ENCODE peak calls at places on chromosomes 16 and 17, in nine cellular contexts. E, O, Y, R, D, N, V, G and Q are unnamed samples.

GRCh38 chr17:17809527-17810373 is 27.0 kb downstream of the SREBF1 start:
- DNase-seq in E (peak; percentile 71), O (no peak), Y (no peak), R (no peak), D (no peak), N (no peak), V (peak; percentile 41), G (peak; percentile 86), Q (peak; percentile 55)

GRCh38 chr17:36197389-36197708 is 791 bp upstream of the CCL3L1 start:
- DNase-seq in E (no peak), O (no peak), Y (no peak), R (no peak), D (no peak), N (no peak), V (no peak), G (no peak), Q (no peak)

GRCh38 chr17:69213059-69213813 is 15.4 kb downstream of the ABCA10 start:
- DNase-seq in E (no peak), O (no peak), Y (no peak), R (no peak), D (no peak), N (peak; percentile 17), V (no peak), G (no peak), Q (no peak)

GRCh38 chr16:71353736-71354135 is 4.8 kb upstream of the CALB2 start:
- DNase-seq in E (no peak), O (no peak), Y (no peak), R (no peak), D (no peak), N (no peak), V (no peak), G (no peak), Q (no peak)

GRCh38 chr17:13204607-13205237 is 186.9 kb upstream of the ELAC2 start:
- DNase-seq in E (no peak), O (no peak), Y (peak; percentile 34), R (no peak), D (no peak), N (no peak), V (no peak), G (no peak), Q (no peak)

GRCh38 chr17:1256699-1257098 is 13.5 kb upstream of the BHLHA9 start:
- DNase-seq in E (no peak), O (no peak), Y (no peak), R (no peak), D (no peak), N (no peak), V (no peak), G (no peak), Q (no peak)

GRCh38 chr17:62398891-62399290 is 18.5 kb downstream of the EFCAB3 start:
- DNase-seq in E (no peak), O (no peak), Y (no peak), R (no peak), D (no peak), N (no peak), V (no peak), G (no peak), Q (no peak)

GRCh38 chr16:74936902-74937560 is 47.9 kb downstream of the WDR59 start:
- DNase-seq in E (no peak), O (peak; percentile 95), Y (peak; percentile 93), R (no peak), D (no peak), N (no peak), V (peak; percentile 83), G (no peak), Q (no peak)

GRCh38 chr16:57577214-57577613 is 34.8 kb downstream of the ADGRG5 start:
- DNase-seq in E (no peak), O (no peak), Y (no peak), R (no peak), D (no peak), N (no peak), V (no peak), G (no peak), Q (no peak)

GRCh38 chr16:30902070-30902972 is 5.9 kb downstream of the CTF1 start:
- DNase-seq in E (peak; percentile 90), O (peak; percentile 63), Y (peak; percentile 62), R (peak; percentile 83), D (peak; percentile 81), N (no peak), V (peak; percentile 28), G (peak; percentile 81), Q (peak; percentile 70)

GRCh38 chr16:30903596-30903995 is 7.2 kb downstream of the CTF1 start:
- DNase-seq in E (no peak), O (no peak), Y (no peak), R (peak; percentile 51), D (no peak), N (peak; percentile 38), V (no peak), G (peak; percentile 72), Q (peak; percentile 24)

GRCh38 chr16:30901201-30902069 is 5.0 kb downstream of the CTF1 start:
- DNase-seq in E (no peak), O (no peak), Y (no peak), R (no peak), D (no peak), N (no peak), V (no peak), G (no peak), Q (no peak)

GRCh38 chr16:30904114-30904780 is 7.8 kb downstream of the CTF1 start:
- DNase-seq in E (no peak), O (no peak), Y (no peak), R (peak; percentile 48), D (no peak), N (peak; percentile 63), V (no peak), G (no peak), Q (no peak)

GRCh38 chr16:30903002-30903401 is 6.6 kb downstream of the CTF1 start:
- DNase-seq in E (no peak), O (no peak), Y (no peak), R (no peak), D (no peak), N (no peak), V (no peak), G (no peak), Q (no peak)
- H3K4me3 ChIP-seq in E (peak overlapping the region; percentile 56), O (no peak overlapping the region), Y (no peak overlapping the region), R (peak overlapping the region; percentile 56), D (peak overlapping the region; percentile 49), N (no peak overlapping the region), V (no peak overlapping the region), G (no peak overlapping the region), Q (no peak overlapping the region)

DNA sequence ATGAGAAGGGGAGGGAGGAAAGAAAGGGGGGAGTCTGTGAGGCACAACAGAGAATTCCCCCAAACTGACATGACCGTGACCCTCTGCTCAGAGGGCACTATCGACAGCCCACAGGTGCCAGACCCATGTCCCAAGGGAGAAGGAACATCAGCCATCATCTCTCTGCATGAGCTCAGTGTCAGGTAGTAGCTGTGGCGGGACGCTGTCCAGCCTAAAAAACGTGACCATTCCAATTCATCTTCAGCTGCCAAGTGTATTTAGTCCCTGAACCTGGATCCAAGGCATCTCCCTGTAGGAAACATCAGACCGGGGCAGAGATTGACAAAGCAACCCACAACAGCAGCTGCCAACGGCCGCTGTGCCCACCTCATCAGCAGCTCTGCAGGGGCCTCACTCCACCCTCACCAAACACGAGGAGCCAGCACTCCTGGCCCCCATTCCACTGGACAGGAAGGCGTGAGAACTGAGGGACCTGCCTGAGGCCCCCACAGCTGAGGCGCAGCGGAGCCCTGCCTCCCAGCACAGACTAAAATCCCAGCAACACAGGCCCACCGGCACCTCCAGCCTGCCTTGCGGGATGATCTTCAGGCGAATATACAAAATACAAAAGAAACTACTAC is 8.6 kb downstream of the TAF1C start:
- DNase-seq in E (no peak), O (no peak), Y (no peak), R (no peak), D (no peak), N (no peak), V (no peak), G (no peak), Q (no peak)
- H3K4me3 ChIP-seq in E (no peak overlapping the region), O (no peak overlapping the region), Y (no peak overlapping the region), R (no peak overlapping the region), D (no peak overlapping the region), N (no peak overlapping the region), V (no peak overlapping the region), G (no peak overlapping the region), Q (no peak overlapping the region)

GRCh38 chr16:84528317-84528716 is 23.9 kb upstream of the MEAK7 start:
- DNase-seq in E (no peak), O (no peak), Y (no peak), R (no peak), D (no peak), N (no peak), V (no peak), G (no peak), Q (no peak)

GRCh38 chr16:84529607-84530006 is 25.1 kb upstream of the MEAK7 start:
- DNase-seq in E (no peak), O (no peak), Y (no peak), R (no peak), D (no peak), N (no peak), V (no peak), G (no peak), Q (no peak)

GRCh38 chr16:84527486-84528269 is 23.2 kb upstream of the MEAK7 start:
- DNase-seq in E (no peak), O (no peak), Y (no peak), R (peak; percentile 20), D (no peak), N (no peak), V (no peak), G (no peak), Q (peak; percentile 10)

GRCh38 chr16:84524346-84524920 is 20.0 kb upstream of the MEAK7 start:
- DNase-seq in E (no peak), O (no peak), Y (no peak), R (no peak), D (no peak), N (no peak), V (no peak), G (no peak), Q (peak; percentile 43)

DNA sequence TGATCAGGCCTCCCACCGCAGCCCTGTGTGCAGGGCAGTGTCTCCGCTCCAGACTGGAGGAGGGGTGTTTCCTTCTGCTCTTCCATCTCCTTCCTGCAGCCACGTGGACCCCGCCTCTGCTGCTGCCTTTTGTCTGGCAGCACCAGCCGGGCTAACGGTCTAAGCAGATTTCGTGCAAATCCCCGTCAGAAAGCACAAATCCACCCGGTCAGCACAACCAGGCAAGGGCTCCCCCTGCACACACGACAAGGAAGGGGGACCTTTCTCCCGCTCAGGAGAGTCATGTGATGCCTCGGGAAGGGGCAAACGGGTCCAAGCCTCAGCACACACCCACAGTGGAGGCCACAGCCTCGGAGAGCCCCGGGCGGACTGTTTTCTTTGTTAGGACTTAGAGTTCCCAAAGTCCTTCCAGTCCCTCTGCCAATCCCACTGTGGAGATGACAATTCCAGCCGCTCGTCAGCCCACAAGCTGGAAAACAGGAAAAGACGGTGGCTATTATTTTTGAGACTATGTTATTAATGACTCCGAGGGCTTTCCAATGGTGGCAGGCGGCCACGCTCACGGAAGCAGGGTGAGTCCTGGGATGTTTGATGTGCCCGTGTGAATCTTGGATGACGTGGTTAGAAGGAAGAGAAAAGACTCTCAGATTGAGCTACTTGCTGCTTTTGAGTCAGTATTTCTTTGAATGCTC is 22.5 kb upstream of the MEAK7 start:
- DNase-seq in E (no peak), O (peak; percentile 49), Y (no peak), R (peak; percentile 39), D (no peak), N (no peak), V (peak; percentile 62), G (no peak), Q (peak; percentile 19)
- H3K4me3 ChIP-seq in E (no peak overlapping the region), O (no peak overlapping the region), Y (no peak overlapping the region), R (peak overlapping the region; percentile 12), D (no peak overlapping the region), N (no peak overlapping the region), V (no peak overlapping the region), G (no peak overlapping the region), Q (no peak overlapping the region)

DNA sequence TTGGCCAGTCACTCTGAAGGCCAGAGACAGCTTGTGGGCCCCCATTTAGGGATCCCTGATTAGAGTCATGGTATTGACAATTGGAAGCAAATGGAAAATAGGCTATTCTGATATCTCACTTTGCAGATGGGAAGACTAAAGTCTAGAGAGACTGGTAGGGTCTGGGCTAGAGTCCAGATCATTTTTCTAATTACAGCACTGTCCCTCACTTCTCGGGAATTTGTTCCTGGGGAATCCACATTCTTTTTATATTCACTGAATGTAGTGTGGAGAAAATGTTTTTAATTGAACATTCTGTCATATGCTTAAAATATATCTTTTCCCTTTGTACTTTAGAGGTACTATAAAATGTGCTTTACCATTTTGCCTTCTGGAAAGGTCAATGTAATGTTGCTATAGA is 1.1 kb downstream of the KATNIP start:
- DNase-seq in E (no peak), O (no peak), Y (no peak), R (no peak), D (no peak), N (no peak), V (no peak), G (no peak), Q (no peak)
- H3K4me3 ChIP-seq in E (peak overlapping the region; percentile 78), O (no peak overlapping the region), Y (peak overlapping the region; percentile 97), R (no peak overlapping the region), D (no peak overlapping the region), N (peak overlapping the region; percentile 94), V (peak overlapping the region; percentile 92), G (no peak overlapping the region), Q (no peak overlapping the region)